ENCODE peak calls at places on chromosomes 12 and 14, in seven cellular contexts. Z, C, N, Y, R, K and U are unnamed samples.

GRCh38 chr12:11823593-11823992 is 174.1 kb downstream of the ETV6 start:
- DNase-seq in Z (no peak), C (no peak), N (no peak), Y (no peak), R (no peak), K (no peak), U (no peak)

GRCh38 chr12:25089738-25090137 is 105.2 kb downstream of the DNAI7 start:
- DNase-seq in Z (no peak), C (no peak), N (no peak), Y (no peak), R (peak; percentile 41), K (no peak), U (no peak)

GRCh38 chr14:69017706-69018105 is 38.6 kb upstream of the ACTN1 start:
- DNase-seq in Z (no peak), C (no peak), N (no peak), Y (no peak), R (no peak), K (no peak), U (no peak)

GRCh38 chr12:2387051-2387834 is 334.5 kb downstream of the CACNA1C start:
- DNase-seq in Z (no peak), C (no peak), N (peak; percentile 4), Y (peak; percentile 29), R (no peak), K (peak; percentile 23), U (no peak)

GRCh38 chr12:40870981-40871380 is 178.7 kb downstream of the CNTN1 start:
- DNase-seq in Z (no peak), C (no peak), N (no peak), Y (no peak), R (no peak), K (no peak), U (no peak)

GRCh38 chr14:88326352-88327103 is 3.5 kb upstream of the KCNK10 start:
- DNase-seq in Z (no peak), C (no peak), N (no peak), Y (peak; percentile 13), R (no peak), K (no peak), U (no peak)

GRCh38 chr12:67410667-67411067 is 141.5 kb downstream of the CAND1 start:
- DNase-seq in Z (no peak), C (no peak), N (no peak), Y (no peak), R (no peak), K (no peak), U (no peak)

GRCh38 chr12:4975574-4975973 is 65.9 kb downstream of the KCNA1 start:
- DNase-seq in Z (no peak), C (no peak), N (no peak), Y (no peak), R (no peak), K (no peak), U (no peak)

GRCh38 chr14:101103321-101103901 is 199.9 kb upstream of the RTL1 start:
- DNase-seq in Z (no peak), C (no peak), N (no peak), Y (no peak), R (peak; percentile 19), K (no peak), U (no peak)

GRCh38 chr14:97571861-97572555 is 774.8 kb downstream of the VRK1 start:
- DNase-seq in Z (no peak), C (no peak), N (no peak), Y (no peak), R (no peak), K (no peak), U (no peak)

GRCh38 chr14:53108292-53108937 is 44.7 kb downstream of the DDHD1 start:
- DNase-seq in Z (no peak), C (no peak), N (no peak), Y (no peak), R (no peak), K (no peak), U (no peak)

GRCh38 chr14:53924754-53925153 is 31.9 kb downstream of the BMP4 start:
- DNase-seq in Z (no peak), C (no peak), N (peak; percentile 83), Y (peak; percentile 94), R (no peak), K (no peak), U (no peak)

GRCh38 chr12:29048787-29049186 is 100.3 kb upstream of the FAR2 start:
- DNase-seq in Z (no peak), C (no peak), N (no peak), Y (no peak), R (no peak), K (no peak), U (no peak)

GRCh38 chr12:132110677-132111076 is 33.4 kb downstream of the DDX51 start:
- DNase-seq in Z (no peak), C (no peak), N (no peak), Y (no peak), R (no peak), K (no peak), U (no peak)

GRCh38 chr12:84507914-84508313 is 404.7 kb downstream of the SLC6A15 start:
- DNase-seq in Z (no peak), C (no peak), N (peak; percentile 10), Y (no peak), R (no peak), K (no peak), U (no peak)

GRCh38 chr12:126747530-126748149 is 1519.3 kb upstream of the TMEM132C start:
- DNase-seq in Z (peak; percentile 29), C (peak; percentile 15), N (peak; percentile 40), Y (no peak), R (peak; percentile 47), K (peak; percentile 55), U (peak; percentile 24)

GRCh38 chr14:71552809-71553208 is 379.4 kb upstream of the RGS6 start:
- DNase-seq in Z (no peak), C (no peak), N (no peak), Y (no peak), R (no peak), K (no peak), U (no peak)

GRCh38 chr12:45575823-45576448 is 153.6 kb upstream of the ARID2 start:
- DNase-seq in Z (no peak), C (no peak), N (peak; percentile 23), Y (no peak), R (no peak), K (no peak), U (no peak)

GRCh38 chr12:162467-163307 is 51.3 kb downstream of the SLC6A12 start:
- DNase-seq in Z (no peak), C (no peak), N (no peak), Y (peak; percentile 24), R (no peak), K (no peak), U (no peak)

GRCh38 chr14:54532111-54533012 is 22.7 kb downstream of the CGRRF1 start:
- DNase-seq in Z (no peak), C (no peak), N (no peak), Y (no peak), R (no peak), K (no peak), U (no peak)

GRCh38 chr12:70408004-70408790 is 42.1 kb downstream of the KCNMB4 start:
- DNase-seq in Z (no peak), C (no peak), N (no peak), Y (no peak), R (no peak), K (no peak), U (no peak)

GRCh38 chr12:19712041-19712440 is 272.7 kb downstream of the AEBP2 start:
- DNase-seq in Z (no peak), C (no peak), N (peak; percentile 94), Y (peak; percentile 82), R (no peak), K (no peak), U (no peak)

GRCh38 chr12:53145861-53146260 is 34.7 kb upstream of the ZNF740 start:
- DNase-seq in Z (no peak), C (no peak), N (no peak), Y (no peak), R (no peak), K (no peak), U (no peak)

GRCh38 chr12:81089412-81089811 is 11.5 kb downstream of the ACSS3 start:
- DNase-seq in Z (no peak), C (no peak), N (peak; percentile 15), Y (no peak), R (no peak), K (no peak), U (no peak)

GRCh38 chr14:79597561-79597960 is 613.7 kb downstream of the DIO2 start:
- DNase-seq in Z (no peak), C (no peak), N (peak; percentile 69), Y (peak; percentile 75), R (no peak), K (no peak), U (no peak)

GRCh38 chr12:125861299-125862281 is 796.4 kb downstream of the AACS start:
- DNase-seq in Z (no peak), C (no peak), N (no peak), Y (no peak), R (peak; percentile 42), K (no peak), U (no peak)

GRCh38 chr12:88113871-88114270 is 28.0 kb downstream of the CEP290 start:
- DNase-seq in Z (no peak), C (no peak), N (peak; percentile 18), Y (peak; percentile 65), R (no peak), K (no peak), U (no peak)